ENCODE peak calls at places on chromosome 16, in seven cellular contexts. K is mesenchymal stem cell; I is spleen; J is cardiac muscle cell; N is thoracic aorta; F is left ventricle myocardium inferior; Z is CD8-positive, alpha-beta T cell. H is an unnamed sample.

GRCh38 chr16:79826732-79827514 is 226.4 kb upstream of the MAF start:
- DNase-seq in K (peak; percentile 33), I (no peak), J (no peak), N (no peak), F (no peak), Z (no peak), H (no peak)

GRCh38 chr16:80403871-80404270 is 136.9 kb upstream of the DYNLRB2 start:
- DNase-seq in K (no peak), I (no peak), J (no peak), N (no peak), F (no peak), Z (no peak), H (no peak)

GRCh38 chr16:77679901-77680300 is 42.4 kb upstream of the NUDT7 start:
- DNase-seq in K (no peak), I (no peak), J (no peak), N (no peak), F (no peak), Z (no peak), H (no peak)

GRCh38 chr16:27318399-27319256 is 4.9 kb downstream of the IL4R start:
- DNase-seq in K (peak; percentile 89), I (peak; percentile 84), J (peak; percentile 58), N (no peak), F (peak; percentile 47), Z (peak; percentile 33), H (no peak)

GRCh38 chr16:14553447-14553846 is 76.6 kb downstream of the PARN start:
- DNase-seq in K (no peak), I (no peak), J (no peak), N (no peak), F (no peak), Z (no peak), H (no peak)

GRCh38 chr16:65305588-65305987 is 183.7 kb upstream of the CDH11 start:
- DNase-seq in K (no peak), I (no peak), J (no peak), N (no peak), F (no peak), Z (no peak), H (no peak)

GRCh38 chr16:68383858-68384257 is 64.5 kb downstream of the SMPD3 start:
- DNase-seq in K (no peak), I (peak; percentile 36), J (no peak), N (no peak), F (no peak), Z (no peak), H (no peak)

GRCh38 chr16:74748042-74748709 is 26.4 kb downstream of the FA2H start:
- DNase-seq in K (no peak), I (peak; percentile 56), J (no peak), N (no peak), F (no peak), Z (no peak), H (peak; percentile 55)

GRCh38 chr16:5465714-5466113 is 368.1 kb upstream of the EEF2KMT start:
- DNase-seq in K (no peak), I (no peak), J (no peak), N (no peak), F (no peak), Z (no peak), H (no peak)

GRCh38 chr16:68365167-68365817 is 54.5 kb downstream of the PRMT7 start:
- DNase-seq in K (no peak), I (no peak), J (no peak), N (no peak), F (peak; percentile 41), Z (no peak), H (no peak)

GRCh38 chr16:57738844-57739243 is 3.3 kb downstream of the KATNB1 start:
- DNase-seq in K (no peak), I (no peak), J (no peak), N (no peak), F (no peak), Z (no peak), H (no peak)

GRCh38 chr16:59527206-59527997 is 793.3 kb upstream of the GOT2 start:
- DNase-seq in K (peak; percentile 69), I (no peak), J (no peak), N (no peak), F (no peak), Z (no peak), H (no peak)

GRCh38 chr16:85570213-85570734 is 42.8 kb upstream of the GSE1 start:
- DNase-seq in K (no peak), I (no peak), J (no peak), N (no peak), F (no peak), Z (no peak), H (no peak)

GRCh38 chr16:81456523-81457325 is 12.1 kb downstream of the CMIP start:
- DNase-seq in K (no peak), I (no peak), J (no peak), N (no peak), F (no peak), Z (no peak), H (no peak)

GRCh38 chr16:1920727-1921155 is 2.5 kb upstream of the HS3ST6 start:
- DNase-seq in K (peak; percentile 28), I (no peak), J (peak; percentile 70), N (no peak), F (no peak), Z (no peak), H (no peak)

GRCh38 chr16:82671743-82672142 is 45.0 kb downstream of the CDH13 start:
- DNase-seq in K (no peak), I (no peak), J (no peak), N (no peak), F (no peak), Z (no peak), H (no peak)

GRCh38 chr16:50384500-50385122 is 15.8 kb upstream of the BRD7 start:
- DNase-seq in K (no peak), I (no peak), J (no peak), N (no peak), F (no peak), Z (no peak), H (no peak)

GRCh38 chr16:50389900-50390896 is 21.4 kb upstream of the BRD7 start:
- DNase-seq in K (no peak), I (no peak), J (no peak), N (no peak), F (no peak), Z (no peak), H (no peak)

GRCh38 chr16:50388491-50388890 is 19.7 kb upstream of the BRD7 start:
- DNase-seq in K (no peak), I (no peak), J (no peak), N (no peak), F (no peak), Z (no peak), H (no peak)

GRCh38 chr16:50386819-50387218 is 18.0 kb upstream of the BRD7 start:
- DNase-seq in K (no peak), I (no peak), J (no peak), N (no peak), F (no peak), Z (no peak), H (peak; percentile 6)

DNA sequence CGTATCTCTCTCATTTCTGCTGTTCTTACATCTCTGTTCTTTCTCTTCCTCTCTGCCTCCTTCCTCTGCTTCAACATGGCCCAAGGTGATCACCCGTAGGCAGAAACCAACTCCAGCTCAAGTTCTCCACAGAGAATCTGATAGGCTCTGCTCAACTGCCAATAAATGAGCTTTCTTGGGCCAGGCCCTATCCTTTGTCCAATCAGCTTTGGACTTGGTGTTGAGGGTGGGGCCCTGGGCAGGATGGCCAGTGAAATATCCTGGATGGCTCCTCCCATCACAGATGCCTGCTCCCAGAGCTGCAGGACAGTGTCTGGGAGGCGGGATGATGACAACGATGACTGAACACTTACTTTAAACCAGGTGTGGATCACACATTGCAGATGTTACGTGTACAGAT is 17.4 kb upstream of the BRD7 start:
- DNase-seq in K (no peak), I (no peak), J (no peak), N (no peak), F (no peak), Z (no peak), H (no peak)
- H3K27ac ChIP-seq in K (no peak overlapping the region), I (no peak overlapping the region), J (no peak overlapping the region), N (no peak overlapping the region), F (no peak overlapping the region), Z (no peak overlapping the region), H (no peak overlapping the region)

DNA sequence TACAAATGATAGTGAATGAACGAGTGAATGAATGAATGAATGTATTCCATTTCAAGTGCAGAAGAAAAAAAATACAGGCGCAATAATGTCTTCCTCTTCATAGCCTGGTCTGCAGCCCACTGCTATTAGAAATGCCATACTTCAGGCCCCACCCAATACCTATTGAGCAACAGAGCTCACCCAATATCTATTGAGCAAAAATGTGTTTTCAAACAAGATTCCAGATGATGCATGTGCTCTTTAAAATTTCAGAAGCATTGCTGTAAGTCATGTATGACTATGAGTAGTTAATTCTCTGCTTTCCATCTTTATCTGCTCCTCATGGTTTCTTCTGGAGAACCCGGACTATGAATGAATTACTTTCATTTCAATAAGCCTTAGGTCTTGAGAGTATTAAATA is 308.2 kb downstream of the XYLT1 start:
- DNase-seq in K (no peak), I (no peak), J (no peak), N (no peak), F (no peak), Z (no peak), H (no peak)
- H3K27ac ChIP-seq in K (no peak overlapping the region), I (no peak overlapping the region), J (no peak overlapping the region), N (no peak overlapping the region), F (no peak overlapping the region), Z (no peak overlapping the region), H (no peak overlapping the region)

GRCh38 chr16:2981899-2982250 is 1.6 kb upstream of the PKMYT1 start:
- DNase-seq in K (no peak), I (no peak), J (no peak), N (no peak), F (no peak), Z (no peak), H (no peak)
- H3K27ac ChIP-seq in K (no peak overlapping the region), I (no peak overlapping the region), J (peak overlapping the region; percentile 19), N (no peak overlapping the region), F (no peak overlapping the region), Z (no peak overlapping the region), H (no peak overlapping the region)

GRCh38 chr16:22267764-22268163 is 29.4 kb upstream of the POLR3E start:
- DNase-seq in K (no peak), I (no peak), J (no peak), N (no peak), F (no peak), Z (no peak), H (no peak)
- H3K27ac ChIP-seq in K (no peak overlapping the region), I (no peak overlapping the region), J (no peak overlapping the region), N (no peak overlapping the region), F (no peak overlapping the region), Z (no peak overlapping the region), H (no peak overlapping the region)

GRCh38 chr16:18783430-18784341 is 6.4 kb downstream of the RPS15A start:
- DNase-seq in K (no peak), I (no peak), J (no peak), N (no peak), F (no peak), Z (no peak), H (no peak)
- H3K27ac ChIP-seq in K (no peak overlapping the region), I (no peak overlapping the region), J (peak overlapping the region; percentile 12), N (no peak overlapping the region), F (no peak overlapping the region), Z (no peak overlapping the region), H (no peak overlapping the region)

GRCh38 chr16:89065445-89065795 is 28.2 kb upstream of the ACSF3 start:
- DNase-seq in K (no peak), I (no peak), J (no peak), N (no peak), F (no peak), Z (no peak), H (no peak)
- H3K27ac ChIP-seq in K (no peak overlapping the region), I (no peak overlapping the region), J (no peak overlapping the region), N (no peak overlapping the region), F (no peak overlapping the region), Z (no peak overlapping the region), H (no peak overlapping the region)

GRCh38 chr16:15983898-15984297 is 34.5 kb downstream of the ABCC1 start:
- DNase-seq in K (peak; percentile 78), I (no peak), J (no peak), N (no peak), F (peak; percentile 33), Z (no peak), H (no peak)
- H3K27ac ChIP-seq in K (no peak overlapping the region), I (no peak overlapping the region), J (no peak overlapping the region), N (peak overlapping the region; percentile 35), F (peak overlapping the region; percentile 57), Z (no peak overlapping the region), H (no peak overlapping the region)

H was measured in caudate nucleus.